ENCODE peak calls at places on chromosomes 5 and 9, in four cellular contexts. E is EL, P is glutamatergic neuron, X is OCI-LY7. Y is an unnamed sample.

GRCh38 chr5:59678959-59679358 is 214.6 kb downstream of the PDE4D start:
- DNase-seq in E (no peak), P (no peak), X (no peak), Y (no peak)

GRCh38 chr9:292915-293314 is 78.2 kb downstream of the DOCK8 start:
- DNase-seq in E (no peak), P (no peak), X (no peak), Y (no peak)

GRCh38 chr9:137114613-137115393 is at the start of gene DPP7:
- DNase-seq in E (peak; percentile 56), P (peak; percentile 60), X (peak; percentile 82), Y (peak; percentile 69)

GRCh38 chr9:9924369-9924768 is 688.4 kb downstream of the PTPRD start:
- DNase-seq in E (no peak), P (no peak), X (no peak), Y (no peak)

GRCh38 chr9:36781532-36781931 is 208.8 kb downstream of the MELK start:
- DNase-seq in E (peak; percentile 9), P (no peak), X (no peak), Y (no peak)

GRCh38 chr9:135567311-135567710 is 5.8 kb downstream of the PAEP start:
- DNase-seq in E (no peak), P (no peak), X (no peak), Y (peak; percentile 28)

GRCh38 chr9:37753489-37754190 is at the start of gene TRMT10B:
- DNase-seq in E (peak; percentile 76), P (peak; percentile 74), X (no peak), Y (peak; percentile 73)

GRCh38 chr9:34047864-34048729 is 590 bp downstream of the UBAP2 start:
- DNase-seq in E (peak; percentile 36), P (peak; percentile 56), X (peak; percentile 66), Y (no peak)

GRCh38 chr5:72226950-72227349 is 93.1 kb downstream of the MRPS27 start:
- DNase-seq in E (no peak), P (no peak), X (no peak), Y (no peak)

GRCh38 chr9:92289708-92290390 is 3.6 kb downstream of the IARS1 start:
- DNase-seq in E (peak; percentile 51), P (no peak), X (no peak), Y (no peak)

GRCh38 chr5:106522296-106522695 is 1148.4 kb downstream of the EFNA5 start:
- DNase-seq in E (no peak), P (no peak), X (no peak), Y (no peak)

GRCh38 chr5:58459276-58459859 is 518 bp downstream of the PLK2 start:
- DNase-seq in E (no peak), P (peak; percentile 50), X (no peak), Y (no peak)

GRCh38 chr9:95785209-95785608 is 90.3 kb upstream of the ERCC6L2 start:
- DNase-seq in E (peak; percentile 17), P (no peak), X (no peak), Y (no peak)

GRCh38 chr5:168656633-168657032 is 77.5 kb upstream of the PANK3 start:
- DNase-seq in E (no peak), P (no peak), X (no peak), Y (no peak)

GRCh38 chr5:1125030-1125357 is 13.1 kb upstream of the SLC12A7 start:
- DNase-seq in E (peak; percentile 16), P (peak; percentile 86), X (no peak), Y (no peak)

GRCh38 chr5:1748271-1748670 is 51.4 kb downstream of the MRPL36 start:
- DNase-seq in E (no peak), P (peak; percentile 3), X (no peak), Y (no peak)

Y was measured in dorsolateral prefrontal cortex.